ENCODE peak calls at places on chromosomes 7 and 10, in seven cellular contexts. One of them, this sample, is unnamed.

GRCh38 chr10:5199398-5199797 is 2.8 kb downstream of the AKR1C4 start:
- DNase-seq in transverse colon: no peak
- DNase-seq in cardiac muscle cell: no peak
- DNase-seq in adrenal gland: no peak
- DNase-seq in left ventricle myocardium inferior: no peak
- DNase-seq in A549: no peak
- DNase-seq in CD8-positive, alpha-beta T cell: no peak
- DNase-seq in this sample: peak; percentile 84

GRCh38 chr7:49643321-49643720 is 130.1 kb upstream of the VWC2 start:
- DNase-seq in transverse colon: no peak
- DNase-seq in cardiac muscle cell: peak; percentile 61
- DNase-seq in adrenal gland: no peak
- DNase-seq in left ventricle myocardium inferior: peak; percentile 51
- DNase-seq in A549: no peak
- DNase-seq in CD8-positive, alpha-beta T cell: no peak
- DNase-seq in this sample: no peak

GRCh38 chr10:113616244-113617074 is 47.4 kb downstream of the NRAP start:
- DNase-seq in transverse colon: no peak
- DNase-seq in cardiac muscle cell: no peak
- DNase-seq in adrenal gland: no peak
- DNase-seq in left ventricle myocardium inferior: no peak
- DNase-seq in A549: peak; percentile 21
- DNase-seq in CD8-positive, alpha-beta T cell: no peak
- DNase-seq in this sample: no peak

GRCh38 chr10:119693262-119693957 is 32.4 kb upstream of the INPP5F start:
- DNase-seq in transverse colon: no peak
- DNase-seq in cardiac muscle cell: no peak
- DNase-seq in adrenal gland: no peak
- DNase-seq in left ventricle myocardium inferior: no peak
- DNase-seq in A549: no peak
- DNase-seq in CD8-positive, alpha-beta T cell: no peak
- DNase-seq in this sample: no peak

GRCh38 chr10:10605551-10606081 is 412.1 kb upstream of the CELF2 start:
- DNase-seq in transverse colon: peak; percentile 25
- DNase-seq in cardiac muscle cell: no peak
- DNase-seq in adrenal gland: no peak
- DNase-seq in left ventricle myocardium inferior: no peak
- DNase-seq in A549: no peak
- DNase-seq in CD8-positive, alpha-beta T cell: no peak
- DNase-seq in this sample: no peak

GRCh38 chr10:132572545-132572937 is 35.0 kb downstream of the INPP5A start:
- DNase-seq in transverse colon: no peak
- DNase-seq in cardiac muscle cell: peak; percentile 74
- DNase-seq in adrenal gland: peak; percentile 12
- DNase-seq in left ventricle myocardium inferior: no peak
- DNase-seq in A549: peak; percentile 23
- DNase-seq in CD8-positive, alpha-beta T cell: no peak
- DNase-seq in this sample: no peak

GRCh38 chr10:44961231-44961571 is 1.6 kb downstream of the RASSF4 start:
- DNase-seq in transverse colon: no peak
- DNase-seq in cardiac muscle cell: no peak
- DNase-seq in adrenal gland: no peak
- DNase-seq in left ventricle myocardium inferior: no peak
- DNase-seq in A549: no peak
- DNase-seq in CD8-positive, alpha-beta T cell: no peak
- DNase-seq in this sample: no peak

GRCh38 chr7:42065942-42066341 is 171.1 kb downstream of the GLI3 start:
- DNase-seq in transverse colon: no peak
- DNase-seq in cardiac muscle cell: no peak
- DNase-seq in adrenal gland: no peak
- DNase-seq in left ventricle myocardium inferior: no peak
- DNase-seq in A549: no peak
- DNase-seq in CD8-positive, alpha-beta T cell: no peak
- DNase-seq in this sample: no peak

GRCh38 chr10:61617586-61617985 is 45.1 kb upstream of the CABCOCO1 start:
- DNase-seq in transverse colon: no peak
- DNase-seq in cardiac muscle cell: no peak
- DNase-seq in adrenal gland: no peak
- DNase-seq in left ventricle myocardium inferior: no peak
- DNase-seq in A549: no peak
- DNase-seq in CD8-positive, alpha-beta T cell: no peak
- DNase-seq in this sample: no peak

GRCh38 chr7:116271980-116272886 is 61.9 kb downstream of the TES start:
- DNase-seq in transverse colon: peak; percentile 21
- DNase-seq in cardiac muscle cell: peak; percentile 34
- DNase-seq in adrenal gland: peak; percentile 22
- DNase-seq in left ventricle myocardium inferior: no peak
- DNase-seq in A549: peak; percentile 84
- DNase-seq in CD8-positive, alpha-beta T cell: no peak
- DNase-seq in this sample: no peak

GRCh38 chr7:20193242-20193777 is 23.9 kb downstream of the MACC1 start:
- DNase-seq in transverse colon: no peak
- DNase-seq in cardiac muscle cell: no peak
- DNase-seq in adrenal gland: no peak
- DNase-seq in left ventricle myocardium inferior: no peak
- DNase-seq in A549: no peak
- DNase-seq in CD8-positive, alpha-beta T cell: no peak
- DNase-seq in this sample: no peak

GRCh38 chr7:140049339-140050024 is 13.3 kb downstream of the PARP12 start:
- DNase-seq in transverse colon: peak; percentile 44
- DNase-seq in cardiac muscle cell: no peak
- DNase-seq in adrenal gland: peak; percentile 33
- DNase-seq in left ventricle myocardium inferior: no peak
- DNase-seq in A549: no peak
- DNase-seq in CD8-positive, alpha-beta T cell: no peak
- DNase-seq in this sample: peak; percentile 61

GRCh38 chr10:106711313-106711906 is 453.1 kb downstream of the SORCS1 start:
- DNase-seq in transverse colon: peak; percentile 51
- DNase-seq in cardiac muscle cell: peak; percentile 61
- DNase-seq in adrenal gland: peak; percentile 39
- DNase-seq in left ventricle myocardium inferior: peak; percentile 32
- DNase-seq in A549: peak; percentile 11
- DNase-seq in CD8-positive, alpha-beta T cell: no peak
- DNase-seq in this sample: peak; percentile 62

GRCh38 chr7:118590107-118590506 is 365.6 kb downstream of the ANKRD7 start:
- DNase-seq in transverse colon: no peak
- DNase-seq in cardiac muscle cell: peak; percentile 7
- DNase-seq in adrenal gland: no peak
- DNase-seq in left ventricle myocardium inferior: no peak
- DNase-seq in A549: no peak
- DNase-seq in CD8-positive, alpha-beta T cell: no peak
- DNase-seq in this sample: no peak

GRCh38 chr10:11522821-11523245 is 88.6 kb downstream of the USP6NL start:
- DNase-seq in transverse colon: peak; percentile 53
- DNase-seq in cardiac muscle cell: no peak
- DNase-seq in adrenal gland: no peak
- DNase-seq in left ventricle myocardium inferior: peak; percentile 42
- DNase-seq in A549: no peak
- DNase-seq in CD8-positive, alpha-beta T cell: no peak
- DNase-seq in this sample: peak; percentile 74

GRCh38 chr7:66664590-66665293 is 36.1 kb downstream of the KCTD7 start:
- DNase-seq in transverse colon: no peak
- DNase-seq in cardiac muscle cell: no peak
- DNase-seq in adrenal gland: no peak
- DNase-seq in left ventricle myocardium inferior: no peak
- DNase-seq in A549: no peak
- DNase-seq in CD8-positive, alpha-beta T cell: no peak
- DNase-seq in this sample: no peak

GRCh38 chr7:46945328-46945727 is 636.6 kb downstream of the TNS3 start:
- DNase-seq in transverse colon: no peak
- DNase-seq in cardiac muscle cell: no peak
- DNase-seq in adrenal gland: no peak
- DNase-seq in left ventricle myocardium inferior: no peak
- DNase-seq in A549: no peak
- DNase-seq in CD8-positive, alpha-beta T cell: no peak
- DNase-seq in this sample: no peak

GRCh38 chr10:118692911-118693310 is 61.9 kb downstream of the CACUL1 start:
- DNase-seq in transverse colon: no peak
- DNase-seq in cardiac muscle cell: no peak
- DNase-seq in adrenal gland: no peak
- DNase-seq in left ventricle myocardium inferior: no peak
- DNase-seq in A549: no peak
- DNase-seq in CD8-positive, alpha-beta T cell: no peak
- DNase-seq in this sample: no peak

GRCh38 chr7:135188298-135188984 is 17.9 kb upstream of the CYREN start:
- DNase-seq in transverse colon: no peak
- DNase-seq in cardiac muscle cell: no peak
- DNase-seq in adrenal gland: no peak
- DNase-seq in left ventricle myocardium inferior: no peak
- DNase-seq in A549: no peak
- DNase-seq in CD8-positive, alpha-beta T cell: no peak
- DNase-seq in this sample: no peak

GRCh38 chr7:38169862-38170261 is 8.2 kb upstream of the STARD3NL start:
- DNase-seq in transverse colon: no peak
- DNase-seq in cardiac muscle cell: no peak
- DNase-seq in adrenal gland: peak; percentile 23
- DNase-seq in left ventricle myocardium inferior: no peak
- DNase-seq in A549: peak; percentile 9
- DNase-seq in CD8-positive, alpha-beta T cell: no peak
- DNase-seq in this sample: no peak

GRCh38 chr7:36296284-36296683 is 93.4 kb upstream of the ANLN start:
- DNase-seq in transverse colon: no peak
- DNase-seq in cardiac muscle cell: no peak
- DNase-seq in adrenal gland: no peak
- DNase-seq in left ventricle myocardium inferior: no peak
- DNase-seq in A549: no peak
- DNase-seq in CD8-positive, alpha-beta T cell: no peak
- DNase-seq in this sample: no peak

GRCh38 chr10:16967866-16968721 is 150.9 kb upstream of the RSU1 start:
- DNase-seq in transverse colon: peak; percentile 24
- DNase-seq in cardiac muscle cell: peak; percentile 30
- DNase-seq in adrenal gland: peak; percentile 15
- DNase-seq in left ventricle myocardium inferior: no peak
- DNase-seq in A549: peak; percentile 24
- DNase-seq in CD8-positive, alpha-beta T cell: no peak
- DNase-seq in this sample: no peak

GRCh38 chr7:11457419-11457818 is 374.6 kb downstream of the THSD7A start:
- DNase-seq in transverse colon: no peak
- DNase-seq in cardiac muscle cell: no peak
- DNase-seq in adrenal gland: no peak
- DNase-seq in left ventricle myocardium inferior: no peak
- DNase-seq in A549: no peak
- DNase-seq in CD8-positive, alpha-beta T cell: no peak
- DNase-seq in this sample: no peak

GRCh38 chr7:11461999-11462398 is 370.0 kb downstream of the THSD7A start:
- DNase-seq in transverse colon: no peak
- DNase-seq in cardiac muscle cell: no peak
- DNase-seq in adrenal gland: no peak
- DNase-seq in left ventricle myocardium inferior: no peak
- DNase-seq in A549: no peak
- DNase-seq in CD8-positive, alpha-beta T cell: no peak
- DNase-seq in this sample: peak; percentile 24

GRCh38 chr7:11456574-11456973 is 375.4 kb downstream of the THSD7A start:
- DNase-seq in transverse colon: no peak
- DNase-seq in cardiac muscle cell: no peak
- DNase-seq in adrenal gland: no peak
- DNase-seq in left ventricle myocardium inferior: no peak
- DNase-seq in A549: no peak
- DNase-seq in CD8-positive, alpha-beta T cell: no peak
- DNase-seq in this sample: no peak

GRCh38 chr7:11458736-11459483 is 373.1 kb downstream of the THSD7A start:
- DNase-seq in transverse colon: no peak
- DNase-seq in cardiac muscle cell: no peak
- DNase-seq in adrenal gland: no peak
- DNase-seq in left ventricle myocardium inferior: no peak
- DNase-seq in A549: peak; percentile 5
- DNase-seq in CD8-positive, alpha-beta T cell: no peak
- DNase-seq in this sample: no peak
- H3K27ac ChIP-seq in transverse colon: no peak overlapping the region
- H3K27ac ChIP-seq in cardiac muscle cell: no peak overlapping the region
- H3K27ac ChIP-seq in adrenal gland: no peak overlapping the region
- H3K27ac ChIP-seq in left ventricle myocardium inferior: no peak overlapping the region
- H3K27ac ChIP-seq in A549: peak overlapping the region; percentile 80
- H3K27ac ChIP-seq in CD8-positive, alpha-beta T cell: no peak overlapping the region
- H3K27ac ChIP-seq in this sample: no peak overlapping the region

GRCh38 chr7:44473295-44473694 is 17.2 kb downstream of the NUDCD3 start:
- DNase-seq in transverse colon: no peak
- DNase-seq in cardiac muscle cell: no peak
- DNase-seq in adrenal gland: no peak
- DNase-seq in left ventricle myocardium inferior: no peak
- DNase-seq in A549: no peak
- DNase-seq in CD8-positive, alpha-beta T cell: no peak
- DNase-seq in this sample: no peak
- H3K27ac ChIP-seq in transverse colon: no peak overlapping the region
- H3K27ac ChIP-seq in cardiac muscle cell: peak overlapping the region; percentile 2
- H3K27ac ChIP-seq in adrenal gland: no peak overlapping the region
- H3K27ac ChIP-seq in left ventricle myocardium inferior: peak overlapping the region; percentile 34
- H3K27ac ChIP-seq in A549: no peak overlapping the region
- H3K27ac ChIP-seq in CD8-positive, alpha-beta T cell: no peak overlapping the region
- H3K27ac ChIP-seq in this sample: no peak overlapping the region

DNA sequence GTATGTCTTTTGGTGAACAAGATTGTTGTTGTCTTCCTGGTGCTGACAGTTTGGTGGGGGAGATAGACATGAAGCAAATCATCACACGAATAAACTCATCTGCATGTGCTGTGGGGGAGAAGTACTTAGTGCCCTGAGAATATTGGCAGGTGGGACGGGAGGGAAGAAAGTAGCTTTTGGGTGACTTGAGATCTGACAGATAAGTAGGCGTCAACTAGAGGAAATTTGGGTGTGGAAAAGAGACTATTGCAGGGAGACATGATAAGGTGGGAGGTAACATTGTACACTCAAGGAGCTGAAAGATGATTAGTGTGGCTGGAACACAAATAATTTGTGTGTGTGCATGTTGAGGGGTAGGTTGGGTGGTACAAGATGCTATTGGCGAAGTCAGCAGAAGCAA is 30.1 kb downstream of the CNNM2 start:
- DNase-seq in transverse colon: no peak
- DNase-seq in cardiac muscle cell: no peak
- DNase-seq in adrenal gland: no peak
- DNase-seq in left ventricle myocardium inferior: no peak
- DNase-seq in A549: no peak
- DNase-seq in CD8-positive, alpha-beta T cell: no peak
- DNase-seq in this sample: no peak
- H3K27ac ChIP-seq in transverse colon: no peak overlapping the region
- H3K27ac ChIP-seq in cardiac muscle cell: no peak overlapping the region
- H3K27ac ChIP-seq in adrenal gland: no peak overlapping the region
- H3K27ac ChIP-seq in left ventricle myocardium inferior: no peak overlapping the region
- H3K27ac ChIP-seq in A549: no peak overlapping the region
- H3K27ac ChIP-seq in CD8-positive, alpha-beta T cell: no peak overlapping the region
- H3K27ac ChIP-seq in this sample: no peak overlapping the region

GRCh38 chr10:76973515-76974289 is 663.9 kb downstream of the KCNMA1 start:
- DNase-seq in transverse colon: no peak
- DNase-seq in cardiac muscle cell: no peak
- DNase-seq in adrenal gland: no peak
- DNase-seq in left ventricle myocardium inferior: no peak
- DNase-seq in A549: no peak
- DNase-seq in CD8-positive, alpha-beta T cell: no peak
- DNase-seq in this sample: no peak
- H3K27ac ChIP-seq in transverse colon: no peak overlapping the region
- H3K27ac ChIP-seq in cardiac muscle cell: no peak overlapping the region
- H3K27ac ChIP-seq in adrenal gland: no peak overlapping the region
- H3K27ac ChIP-seq in left ventricle myocardium inferior: no peak overlapping the region
- H3K27ac ChIP-seq in A549: no peak overlapping the region
- H3K27ac ChIP-seq in CD8-positive, alpha-beta T cell: no peak overlapping the region
- H3K27ac ChIP-seq in this sample: no peak overlapping the region